ENCODE peak calls at places on chromosome 6, in four cellular contexts. V is PC-9; X is activated CD8-positive, alpha-beta T cell treated with anti-CD3 and anti-CD28 coated beads for 36 hours; G is HFFc6. P is an unnamed sample.

GRCh38 chr6:93407186-93407585 is 12.2 kb downstream of the EPHA7 start:
- DNase-seq in V (no peak), X (no peak), G (no peak), P (no peak)

GRCh38 chr6:11999245-11999644 is 12.9 kb upstream of the HIVEP1 start:
- DNase-seq in V (no peak), X (no peak), G (no peak), P (no peak)

GRCh38 chr6:65776332-65776731 is 69.3 kb upstream of the EYS start:
- DNase-seq in V (peak; percentile 42), X (no peak), G (no peak), P (no peak)

GRCh38 chr6:170407200-170407599 is 100.6 kb downstream of the FAM120B start:
- DNase-seq in V (no peak), X (no peak), G (no peak), P (no peak)

GRCh38 chr6:14025160-14025559 is 92.4 kb upstream of the CD83 start:
- DNase-seq in V (no peak), X (no peak), G (no peak), P (peak; percentile 65)

GRCh38 chr6:125124250-125124777 is 29.3 kb upstream of the TPD52L1 start:
- DNase-seq in V (peak; percentile 57), X (no peak), G (peak; percentile 9), P (no peak)

GRCh38 chr6:31383149-31383548 is 20.2 kb upstream of the MICA start:
- DNase-seq in V (peak; percentile 52), X (peak; percentile 24), G (no peak), P (peak; percentile 50)

GRCh38 chr6:37679539-37680476 is 17.9 kb downstream of the MDGA1 start:
- DNase-seq in V (no peak), X (no peak), G (no peak), P (no peak)

GRCh38 chr6:129370268-129370916 is 339.6 kb downstream of the ARHGAP18 start:
- DNase-seq in V (peak; percentile 50), X (peak; percentile 75), G (peak; percentile 46), P (peak; percentile 47)

GRCh38 chr6:107763959-107764358 is 60.2 kb downstream of the SCML4 start:
- DNase-seq in V (no peak), X (no peak), G (peak; percentile 43), P (no peak)

GRCh38 chr6:20705741-20706140 is 171.5 kb downstream of the CDKAL1 start:
- DNase-seq in V (no peak), X (no peak), G (no peak), P (no peak)

GRCh38 chr6:20332441-20333006 is 69.2 kb upstream of the E2F3 start:
- DNase-seq in V (no peak), X (no peak), G (no peak), P (no peak)

GRCh38 chr6:36815962-36816735 is 23.1 kb downstream of the CPNE5 start:
- DNase-seq in V (no peak), X (no peak), G (no peak), P (no peak)

GRCh38 chr6:3861424-3861823 is 12.3 kb downstream of the FAM50B start:
- DNase-seq in V (no peak), X (no peak), G (no peak), P (no peak)

GRCh38 chr6:75532521-75532920 is 38.9 kb upstream of the FILIP1 start:
- DNase-seq in V (peak; percentile 57), X (no peak), G (peak; percentile 43), P (no peak)

GRCh38 chr6:37110455-37111155 is 59.3 kb upstream of the PIM1 start:
- DNase-seq in V (no peak), X (peak; percentile 62), G (no peak), P (no peak)

GRCh38 chr6:27651371-27651732 is 178.4 kb upstream of the ZNF184 start:
- DNase-seq in V (no peak), X (no peak), G (no peak), P (no peak)

GRCh38 chr6:2072450-2072849 is 173.0 kb downstream of the GMDS start:
- DNase-seq in V (no peak), X (no peak), G (no peak), P (no peak)

GRCh38 chr6:16684896-16685554 is 76.2 kb downstream of the ATXN1 start:
- DNase-seq in V (no peak), X (peak; percentile 99), G (no peak), P (peak; percentile 70)

GRCh38 chr6:12014873-12015149 is 2.7 kb downstream of the HIVEP1 start:
- DNase-seq in V (no peak), X (no peak), G (no peak), P (no peak)

GRCh38 chr6:14844411-14844810 is 401.5 kb upstream of the JARID2 start:
- DNase-seq in V (no peak), X (no peak), G (no peak), P (no peak)

GRCh38 chr6:28171271-28171670 is 29.6 kb downstream of the ZKSCAN8 start:
- DNase-seq in V (no peak), X (no peak), G (no peak), P (no peak)

GRCh38 chr6:29593199-29593598 is 8.3 kb downstream of the OR2H2 start:
- DNase-seq in V (no peak), X (no peak), G (no peak), P (no peak)

GRCh38 chr6:130513770-130514169 is 148.0 kb downstream of the TMEM200A start:
- DNase-seq in V (no peak), X (peak; percentile 84), G (peak; percentile 29), P (no peak)

GRCh38 chr6:70616728-70617260 is 50.1 kb downstream of the SDHAF4 start:
- DNase-seq in V (no peak), X (no peak), G (no peak), P (no peak)

GRCh38 chr6:31110825-31111582 is 1.4 kb downstream of the C6orf15 start:
- DNase-seq in V (no peak), X (no peak), G (no peak), P (no peak)

GRCh38 chr6:142058216-142058925 is 74.4 kb upstream of the GJE1 start:
- DNase-seq in V (no peak), X (no peak), G (no peak), P (no peak)

GRCh38 chr6:25248100-25248499 is 31.1 kb upstream of the CARMIL1 start:
- DNase-seq in V (no peak), X (no peak), G (peak; percentile 76), P (no peak)

GRCh38 chr6:75178757-75179156 is 27.1 kb downstream of the COL12A1 start:
- DNase-seq in V (no peak), X (no peak), G (no peak), P (no peak)

GRCh38 chr6:44000164-44000842 is 126.9 kb downstream of the MRPL14 start:
- DNase-seq in V (peak; percentile 91), X (peak; percentile 91), G (no peak), P (peak; percentile 73)

GRCh38 chr6:17589402-17590116 is 10.5 kb upstream of the FAM8A1 start:
- DNase-seq in V (peak; percentile 94), X (no peak), G (peak; percentile 82), P (no peak)

GRCh38 chr6:168513766-168514165 is 72.8 kb downstream of the SMOC2 start:
- DNase-seq in V (no peak), X (no peak), G (no peak), P (no peak)

GRCh38 chr6:3393796-3394195 is 63.1 kb downstream of the SLC22A23 start:
- DNase-seq in V (no peak), X (no peak), G (no peak), P (no peak)

GRCh38 chr6:6915813-6916547 is 191.8 kb upstream of the RREB1 start:
- DNase-seq in V (no peak), X (no peak), G (peak; percentile 20), P (peak; percentile 83)

GRCh38 chr6:89433637-89434499 is 916 bp downstream of the ANKRD6 start:
- DNase-seq in V (no peak), X (peak; percentile 42), G (no peak), P (peak; percentile 60)

GRCh38 chr6:103699770-103700169 is 1159.9 kb downstream of the HACE1 start:
- DNase-seq in V (no peak), X (no peak), G (no peak), P (no peak)

GRCh38 chr6:147678256-147678655 is 169.8 kb downstream of the SAMD5 start:
- DNase-seq in V (no peak), X (no peak), G (no peak), P (no peak)

DNA sequence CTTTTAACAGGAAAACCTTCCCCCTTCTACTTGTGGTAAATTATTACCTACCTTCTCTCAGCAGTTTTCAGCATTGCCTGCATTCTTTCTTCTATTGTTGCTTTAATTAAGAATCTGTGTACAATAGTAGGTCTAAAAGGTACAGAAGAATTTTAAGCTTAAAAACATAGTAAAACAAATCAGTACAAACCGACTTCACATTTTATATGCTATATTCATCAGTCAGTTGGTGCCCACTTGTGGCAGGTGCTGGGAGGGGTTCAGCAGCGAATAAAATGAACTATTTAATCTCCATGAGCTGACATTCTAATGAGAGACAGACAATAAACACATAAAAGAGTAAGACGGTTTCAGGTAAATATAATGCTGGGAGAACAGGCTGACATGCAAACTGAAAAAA is 73.4 kb upstream of the FBXO30 start:
- DNase-seq in V (no peak), X (peak; percentile 49), G (peak; percentile 20), P (peak; percentile 38)
- TF ChIP-seq CTCF in V (peak; percentile 40), X (peak; percentile 27), G (peak; percentile 75), P (peak; percentile 46)

GRCh38 chr6:63410435-63411426 is 90.9 kb upstream of the LGSN start:
- DNase-seq in V (no peak), X (no peak), G (no peak), P (no peak)
- TF ChIP-seq CTCF in V (no peak), X (no peak), G (no peak), P (no peak)

GRCh38 chr6:149316740-149317655 is 514 bp upstream of the TAB2 start:
- DNase-seq in V (peak; percentile 74), X (peak; percentile 91), G (peak; percentile 91), P (peak; percentile 97)
- TF ChIP-seq CTCF in V (no peak), X (no peak), G (no peak), P (no peak)

GRCh38 chr6:117477988-117478852 is 4.3 kb upstream of the DCBLD1 start:
- DNase-seq in V (no peak), X (peak; percentile 48), G (no peak), P (peak; percentile 75)
- TF ChIP-seq CTCF in V (no peak), X (peak; percentile 22), G (peak; percentile 47), P (peak; percentile 55)

GRCh38 chr6:33091957-33092356 is 16.2 kb downstream of the HLA-DPB1 start:
- DNase-seq in V (no peak), X (peak; percentile 84), G (no peak), P (peak; percentile 48)
- TF ChIP-seq CTCF in V (peak; percentile 43), X (peak; percentile 86), G (peak; percentile 72), P (peak; percentile 80)

GRCh38 chr6:155344341-155345006 is 30.2 kb upstream of the TFB1M start:
- DNase-seq in V (no peak), X (no peak), G (no peak), P (no peak)

GRCh38 chr6:155335265-155335664 is 21.0 kb upstream of the TFB1M start:
- DNase-seq in V (no peak), X (no peak), G (no peak), P (no peak)

GRCh38 chr6:155341130-155341828 is 27.0 kb upstream of the TFB1M start:
- DNase-seq in V (no peak), X (no peak), G (peak; percentile 89), P (peak; percentile 63)

GRCh38 chr6:155340464-155341129 is 26.3 kb upstream of the TFB1M start:
- DNase-seq in V (no peak), X (no peak), G (peak; percentile 78), P (peak; percentile 71)
- TF ChIP-seq CTCF in V (no peak), X (no peak), G (peak; percentile 77), P (peak; percentile 50)